ENCODE peak calls at places on chromosomes 2 and 18, in four cellular contexts. F is astrocyte, J is breast epithelium, S is adrenal gland. A is an unnamed sample. For H3K36me3, the result is how much of the 10 kb centered on the place peaks cover.

GRCh38 chr2:238916176-238916874 is 68.4 kb downstream of the TWIST2 start:
- DNase-seq in F (no peak), J (peak), S (no peak), A (no peak)

GRCh38 chr18:46042571-46043123 is 29.4 kb downstream of the PSTPIP2 start:
- DNase-seq in F (peak), J (no peak), S (no peak), A (peak)

GRCh38 chr2:238459081-238459629 is 32.4 kb downstream of the ASB1 start:
- DNase-seq in S (peak), F (peak), J (no peak), A (peak)

GRCh38 chr18:53567935-53568574 is 656.4 kb downstream of the MBD2 start:
- DNase-seq in S (no peak), F (peak), J (no peak), A (no peak)

GRCh38 chr18:3015851-3016250 is 2.9 kb upstream of the LPIN2 start:
- DNase-seq in J (no peak), F (no peak), S (no peak), A (no peak)

GRCh38 chr18:12597775-12598174 is 60.1 kb downstream of the SPIRE1 start:
- DNase-seq in S (peak), F (peak), J (no peak), A (peak)

GRCh38 chr2:60073201-60073600 is 480.3 kb downstream of the BCL11A start:
- DNase-seq in J (no peak), F (no peak), S (no peak), A (no peak)

GRCh38 chr2:202187570-202187969 is 50.8 kb downstream of the SUMO1 start:
- DNase-seq in J (no peak), S (no peak), F (peak), A (no peak)

GRCh38 chr2:23199115-23199918 is 185.7 kb upstream of the KLHL29 start:
- DNase-seq in S (peak), F (no peak), J (no peak), A (peak)

GRCh38 chr2:117644403-117644802 is 170.1 kb upstream of the DDX18 start:
- DNase-seq in J (no peak), S (no peak), F (no peak), A (no peak)

GRCh38 chr2:96868555-96869280 is 1.2 kb downstream of the SEMA4C start:
- DNase-seq in F (peak), S (peak), J (peak), A (peak)

GRCh38 chr18:72544092-72544886 is at the start of gene CBLN2:
- DNase-seq in F (peak), J (no peak), S (peak), A (peak)

GRCh38 chr2:38935568-38936172 is 46.0 kb downstream of the ARHGEF33 start:
- DNase-seq in S (no peak), J (no peak), F (peak), A (no peak)

GRCh38 chr18:23529597-23529996 is 26.3 kb downstream of the RMC1 start:
- DNase-seq in S (no peak), J (no peak), F (peak), A (no peak)

GRCh38 chr18:41326311-41326710 is 628.7 kb upstream of the PIK3C3 start:
- DNase-seq in S (no peak), J (no peak), F (peak), A (no peak)

GRCh38 chr2:40201425-40201824 is 250.5 kb downstream of the SLC8A1 start:
- DNase-seq in F (peak), S (no peak), J (no peak), A (no peak)

GRCh38 chr2:2264416-2264815 is 66.7 kb downstream of the MYT1L start:
- DNase-seq in F (no peak), S (no peak), J (no peak), A (no peak)

GRCh38 chr2:20125164-20125563 is 73.7 kb upstream of the LAPTM4A start:
- DNase-seq in S (no peak), F (no peak), J (no peak), A (peak)

GRCh38 chr18:61329398-61329797 is 3.8 kb upstream of the CDH20 start:
- DNase-seq in J (no peak), S (no peak), F (no peak), A (no peak)

GRCh38 chr2:144927429-144927828 is 407.5 kb upstream of the ZEB2 start:
- DNase-seq in F (no peak), J (no peak), S (no peak), A (no peak)

GRCh38 chr2:238684362-238685326 is 163.2 kb upstream of the TWIST2 start:
- DNase-seq in S (peak), J (no peak), F (peak), A (peak)

GRCh38 chr2:96157649-96158553 is 12.7 kb upstream of the DUSP2 start:
- DNase-seq in F (no peak), J (no peak), S (no peak), A (no peak)

GRCh38 chr2:65122313-65122712 is 7.6 kb downstream of the RAB1A start:
- DNase-seq in J (no peak), S (no peak), F (no peak), A (no peak)

GRCh38 chr2:108586116-108586515 is 51.8 kb downstream of the LIMS1 start:
- DNase-seq in J (no peak), S (no peak), F (peak), A (no peak)

GRCh38 chr18:55150001-55150400 is 190.7 kb upstream of the CCDC68 start:
- DNase-seq in J (no peak), F (peak), S (no peak), A (no peak)

GRCh38 chr2:99425022-99425421 is 64.8 kb downstream of the REV1 start:
- DNase-seq in F (peak), S (peak), J (no peak), A (peak)

GRCh38 chr18:46412831-46413371 is 244.1 kb downstream of the LOXHD1 start:
- DNase-seq in S (peak), J (no peak), F (no peak), A (no peak)

GRCh38 chr2:43331428-43331827 is 105.0 kb upstream of the ZFP36L2 start:
- DNase-seq in F (no peak), S (peak), J (no peak), A (no peak)

GRCh38 chr2:231297108-231297908 is 98.2 kb upstream of the B3GNT7 start:
- DNase-seq in S (peak), J (no peak), F (peak), A (peak)

GRCh38 chr18:58965930-58966662 is 101.4 kb downstream of the ZNF532 start:
- DNase-seq in J (no peak), F (no peak), S (no peak), A (no peak)

GRCh38 chr2:9693138-9693520 is 62.3 kb upstream of the YWHAQ start:
- DNase-seq in J (no peak), S (peak), F (peak), A (peak)

GRCh38 chr2:113962692-113963480 is 73.0 kb downstream of the ACTR3 start:
- DNase-seq in S (no peak), F (peak), J (no peak), A (no peak)

GRCh38 chr2:113963965-113964364 is 74.1 kb downstream of the ACTR3 start:
- DNase-seq in J (no peak), S (no peak), F (no peak), A (no peak)

GRCh38 chr2:113965644-113966043 is 75.8 kb downstream of the ACTR3 start:
- DNase-seq in J (no peak), S (no peak), F (peak), A (no peak)

GRCh38 chr2:113965228-113965627 is 75.3 kb downstream of the ACTR3 start:
- DNase-seq in S (no peak), F (no peak), J (no peak), A (no peak)

GRCh38 chr2:113964436-113964835 is 74.5 kb downstream of the ACTR3 start:
- DNase-seq in F (no peak), J (no peak), S (no peak), A (no peak)
- H3K36me3 ChIP-seq in F (under half), J (under half), S (under half), A (under half)

GRCh38 chr2:176126929-176127768 is 2.4 kb upstream of the HOXD8 start:
- DNase-seq in S (peak), F (no peak), J (no peak), A (peak)
- H3K4me3 ChIP-seq in S (no peak), F (no peak), J (peak), A (peak)

GRCh38 chr2:91477731-91478672 is 2786.5 kb downstream of the RPIA start:
- DNase-seq in S (peak), F (no peak), J (peak), A (peak)
- H3K36me3 ChIP-seq in S (under half), F (under half), J (under half), A (under half)

DNA sequence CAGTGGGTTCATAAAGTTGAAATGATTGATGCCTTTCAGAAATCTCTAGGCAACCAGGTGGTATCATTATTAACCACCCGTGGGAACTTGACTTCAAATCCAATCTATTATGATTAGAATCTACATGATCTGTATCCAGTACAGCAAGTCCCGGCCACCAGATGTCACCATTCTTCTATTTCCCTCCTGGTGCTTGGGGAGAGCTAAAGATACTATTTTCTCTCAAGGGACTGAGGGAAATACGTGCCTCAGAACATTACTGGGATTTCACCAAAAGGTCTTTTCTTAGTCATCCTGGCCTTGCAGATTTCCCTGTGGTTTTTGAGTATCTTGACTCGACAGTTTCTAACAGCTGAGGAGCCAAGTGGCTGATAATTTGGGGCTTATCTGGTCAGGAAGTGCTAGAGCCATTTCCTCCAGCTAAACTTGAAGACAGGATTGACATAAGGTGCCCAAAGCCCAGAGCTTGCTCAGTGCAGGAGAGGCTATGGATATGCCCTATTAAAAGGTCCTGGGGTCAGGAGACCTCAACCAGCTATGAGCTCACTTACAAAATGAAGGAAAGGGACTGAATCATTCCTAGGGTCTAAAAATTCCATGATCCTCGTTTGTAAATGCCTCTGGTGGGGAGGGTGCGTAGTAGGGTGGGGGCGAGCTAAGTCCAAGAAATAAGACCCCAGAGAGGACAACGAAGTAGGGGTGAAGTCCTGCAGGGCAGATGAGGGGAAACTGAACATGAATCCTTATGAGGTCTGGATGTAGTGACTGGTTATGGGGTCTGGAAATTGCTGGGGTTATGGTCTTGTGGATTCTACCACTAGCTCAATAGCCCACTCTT is 135.4 kb upstream of the MGAT5 start:
- DNase-seq in F (peak), J (peak), S (peak), A (peak)
- H3K4me3 ChIP-seq in F (no peak), J (peak), S (no peak), A (no peak)

GRCh38 chr2:112093216-112093615 is 38.1 kb downstream of the TMEM87B start:
- DNase-seq in S (no peak), F (no peak), J (no peak), A (no peak)
- H3K36me3 ChIP-seq in S (under half), F (under half), J (under half), A (under half)

GRCh38 chr2:215931256-215931903 is 82.0 kb downstream of the MREG start:
- DNase-seq in F (peak), J (no peak), S (peak), A (peak)

GRCh38 chr2:215933141-215933540 is 80.2 kb downstream of the MREG start:
- DNase-seq in S (no peak), J (no peak), F (no peak), A (no peak)

GRCh38 chr2:215929602-215930335 is 83.6 kb downstream of the MREG start:
- DNase-seq in J (no peak), S (no peak), F (peak), A (no peak)

DNA sequence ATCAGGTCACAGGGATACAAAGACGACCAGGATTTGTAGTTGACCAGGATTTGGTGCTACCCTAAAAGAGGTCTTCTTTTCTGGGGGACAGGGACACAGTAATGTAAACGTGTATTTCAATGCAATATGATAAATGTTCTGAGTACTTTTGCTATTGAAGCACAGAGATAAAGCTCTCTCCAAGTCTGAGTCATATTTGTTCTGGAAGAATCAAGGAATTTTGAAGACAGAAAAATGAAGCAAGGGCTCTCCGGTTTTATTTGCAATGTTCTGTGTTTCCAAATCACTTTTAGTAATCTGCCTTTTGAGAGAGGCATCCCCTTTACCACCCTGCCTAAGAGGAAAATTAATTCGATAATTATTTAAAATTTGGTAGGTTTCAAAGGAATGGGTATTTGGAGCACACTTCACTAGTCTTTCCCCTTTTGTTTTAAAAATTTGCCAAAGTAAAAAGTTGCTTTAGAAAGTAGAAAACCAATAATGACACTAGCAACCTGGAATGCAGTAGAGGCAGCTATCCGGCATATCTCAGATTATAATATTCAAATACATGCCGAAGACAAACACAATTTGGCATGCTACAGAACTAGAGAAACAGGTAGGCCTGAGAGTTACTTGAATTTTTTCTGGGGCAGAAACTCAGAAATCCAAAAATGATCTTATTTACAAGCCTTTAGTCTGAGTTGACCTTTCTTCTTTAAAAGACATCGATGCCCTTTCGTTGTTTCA is 82.7 kb downstream of the MREG start:
- DNase-seq in S (no peak), J (no peak), F (peak), A (no peak)
- H3K4me3 ChIP-seq in S (no peak), J (no peak), F (no peak), A (no peak)